ENCODE peak calls at places on chromosome 20, in four cellular contexts. N is RWPE2, D is lung, C is heart left ventricle. S is an unnamed sample.
A peak's percentile ranks its signal among the peaks of the same experiment; 100 is the strongest.

GRCh38 chr20:1417273-1417672 is 24.4 kb upstream of the FKBP1A start:
- DNase-seq in C (no peak), D (no peak), N (no peak), S (no peak)

GRCh38 chr20:48886189-48886588 is 35.3 kb upstream of the ARFGEF2 start:
- DNase-seq in D (no peak), N (peak; percentile 64), C (peak; percentile 45), S (no peak)

GRCh38 chr20:35151739-35152138 is 4.6 kb upstream of the EDEM2 start:
- DNase-seq in C (no peak), D (no peak), N (no peak), S (no peak)

GRCh38 chr20:36467076-36467999 is 74.0 kb upstream of the MYL9 start:
- DNase-seq in D (peak; percentile 52), N (peak; percentile 84), C (peak; percentile 75), S (no peak)

GRCh38 chr20:20036756-20037155 is 15.5 kb downstream of the CRNKL1 start:
- DNase-seq in D (no peak), N (no peak), C (no peak), S (no peak)

GRCh38 chr20:47150403-47151152 is 205.9 kb downstream of the ZMYND8 start:
- DNase-seq in N (no peak), D (peak; percentile 62), C (peak; percentile 62), S (no peak)

GRCh38 chr20:59223750-59224149 is 60.1 kb downstream of the ZNF831 start:
- DNase-seq in D (no peak), C (no peak), N (no peak), S (no peak)

GRCh38 chr20:45448250-45448649 is 21.3 kb upstream of the WFDC2 start:
- DNase-seq in N (no peak), D (no peak), C (no peak), S (no peak)

GRCh38 chr20:48760403-48760889 is 67.4 kb downstream of the PREX1 start:
- DNase-seq in D (no peak), N (no peak), C (peak; percentile 66), S (no peak)

GRCh38 chr20:57428611-57429496 is 37.7 kb downstream of the RBM38 start:
- DNase-seq in C (no peak), D (no peak), N (peak; percentile 77), S (no peak)

GRCh38 chr20:41339957-41340326 is 679 bp upstream of the LPIN3 start:
- DNase-seq in N (peak; percentile 98), D (peak; percentile 91), C (peak; percentile 82), S (peak; percentile 93)

GRCh38 chr20:44747166-44748004 is 1.7 kb downstream of the KCNK15 start:
- DNase-seq in D (peak; percentile 90), C (peak; percentile 71), N (peak; percentile 97), S (no peak)

GRCh38 chr20:43563991-43564390 is 5.2 kb downstream of the SGK2 start:
- DNase-seq in C (no peak), D (no peak), N (no peak), S (no peak)

GRCh38 chr20:4613718-4614620 is 107.7 kb upstream of the PRND start:
- DNase-seq in C (peak; percentile 51), D (no peak), N (no peak), S (no peak)
- TF ChIP-seq CTCF in C (peak; percentile 36), D (peak; percentile 29), N (peak; percentile 93), S (peak; percentile 60)

DNA sequence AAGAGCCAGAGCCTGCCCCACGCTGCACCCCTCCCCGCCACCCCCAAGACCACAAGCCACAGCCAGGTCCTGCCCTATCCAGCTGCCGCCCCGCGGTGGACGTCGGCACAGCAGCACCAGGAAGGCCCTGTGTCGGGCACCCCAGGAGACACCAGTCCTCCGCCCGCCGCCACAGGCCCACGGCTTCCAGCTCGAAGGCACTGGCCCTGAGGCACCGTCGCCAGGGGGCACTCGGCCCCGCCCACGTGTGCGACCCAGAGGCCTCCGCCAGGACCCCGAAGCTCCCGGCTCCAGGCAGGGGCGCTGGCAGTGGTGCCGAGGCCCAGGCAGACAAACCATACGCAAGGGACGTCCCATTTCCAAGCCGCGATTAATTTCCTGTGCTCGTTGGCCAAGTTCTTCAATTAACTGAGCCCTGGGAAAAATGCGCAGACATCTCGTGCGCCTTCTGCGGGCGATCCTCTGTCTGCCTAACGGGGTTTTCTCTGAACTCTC is 19.4 kb downstream of the KCNQ2 start:
- DNase-seq in C (no peak), D (no peak), N (no peak), S (no peak)
- TF ChIP-seq CTCF in C (no peak), D (no peak), N (peak; percentile 70), S (no peak)

GRCh38 chr20:21146242-21146641 is 20.4 kb downstream of the KIZ start:
- DNase-seq in N (no peak), C (no peak), D (no peak), S (no peak)

GRCh38 chr20:21145424-21145823 is 19.5 kb downstream of the KIZ start:
- DNase-seq in D (no peak), N (no peak), C (no peak), S (no peak)

GRCh38 chr20:21151791-21152190 is 25.9 kb downstream of the KIZ start:
- DNase-seq in D (no peak), N (no peak), C (no peak), S (no peak)

GRCh38 chr20:21149344-21149743 is 23.5 kb downstream of the KIZ start:
- DNase-seq in C (no peak), N (no peak), D (no peak), S (no peak)

DNA sequence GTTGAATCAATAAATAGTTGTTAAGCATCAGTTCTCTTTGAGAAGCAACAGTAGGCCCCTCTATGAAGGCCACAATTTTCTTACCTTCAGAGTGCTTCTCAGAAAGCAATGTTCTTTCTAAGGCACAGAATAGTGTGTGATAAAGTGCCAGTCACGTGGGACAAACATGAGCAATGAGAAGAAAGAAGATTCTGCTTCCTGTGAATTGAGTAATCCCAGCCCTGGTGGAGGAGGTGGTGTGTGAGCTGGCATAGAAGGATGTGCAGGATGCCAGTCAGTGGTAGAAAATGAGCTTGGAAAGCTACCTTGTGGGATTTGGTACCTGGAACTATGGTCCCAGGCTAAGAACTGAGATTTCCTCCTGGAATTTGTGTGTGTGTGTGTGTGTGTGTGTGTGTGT is 21.7 kb downstream of the KIZ start:
- DNase-seq in D (no peak), C (no peak), N (no peak), S (no peak)
- TF ChIP-seq CTCF in D (no peak), C (no peak), N (no peak), S (no peak)

DNA sequence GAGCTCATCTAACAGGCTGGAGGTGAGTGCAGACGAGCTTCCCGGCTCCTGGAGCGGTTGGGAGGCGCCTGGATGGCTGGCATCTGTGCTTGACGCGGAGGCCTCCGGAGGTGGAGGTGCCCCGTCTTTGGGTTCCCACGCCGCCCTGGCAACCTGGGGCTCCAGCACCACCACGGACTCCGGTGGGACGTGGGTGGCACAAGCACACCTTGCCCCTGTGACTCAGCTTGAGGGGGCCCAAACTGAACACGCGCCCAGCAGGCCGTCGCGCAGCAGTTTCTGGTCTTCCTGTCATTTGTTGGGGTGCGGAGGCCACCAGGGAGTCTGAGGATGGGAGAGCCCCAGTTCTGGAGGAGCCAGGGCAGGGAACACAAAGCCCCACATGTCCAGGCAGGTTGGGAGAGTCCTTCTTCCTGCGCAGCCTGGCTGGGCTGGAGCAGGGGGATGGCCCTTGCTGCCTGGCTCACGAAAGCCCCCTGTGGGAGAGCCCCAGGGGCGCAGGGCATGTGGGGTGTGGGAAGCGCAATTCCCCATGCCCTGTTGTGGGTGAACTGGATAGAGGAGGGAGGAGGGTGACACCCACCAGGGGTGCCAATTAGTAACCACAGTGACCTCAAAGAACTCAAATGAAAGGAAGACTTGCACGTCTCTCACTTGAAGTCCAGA is 1378.6 kb upstream of the DEFB115 start:
- DNase-seq in D (no peak), N (peak; percentile 89), C (no peak), S (peak; percentile 98)
- TF ChIP-seq CTCF in D (no peak), N (no peak), C (no peak), S (no peak)

GRCh38 chr20:62668441-62669027 is 26.2 kb downstream of the SLCO4A1 start:
- DNase-seq in D (peak; percentile 71), C (peak; percentile 63), N (no peak), S (no peak)
- TF ChIP-seq CTCF in D (peak; percentile 71), C (peak; percentile 80), N (peak; percentile 99), S (peak; percentile 87)

DNA sequence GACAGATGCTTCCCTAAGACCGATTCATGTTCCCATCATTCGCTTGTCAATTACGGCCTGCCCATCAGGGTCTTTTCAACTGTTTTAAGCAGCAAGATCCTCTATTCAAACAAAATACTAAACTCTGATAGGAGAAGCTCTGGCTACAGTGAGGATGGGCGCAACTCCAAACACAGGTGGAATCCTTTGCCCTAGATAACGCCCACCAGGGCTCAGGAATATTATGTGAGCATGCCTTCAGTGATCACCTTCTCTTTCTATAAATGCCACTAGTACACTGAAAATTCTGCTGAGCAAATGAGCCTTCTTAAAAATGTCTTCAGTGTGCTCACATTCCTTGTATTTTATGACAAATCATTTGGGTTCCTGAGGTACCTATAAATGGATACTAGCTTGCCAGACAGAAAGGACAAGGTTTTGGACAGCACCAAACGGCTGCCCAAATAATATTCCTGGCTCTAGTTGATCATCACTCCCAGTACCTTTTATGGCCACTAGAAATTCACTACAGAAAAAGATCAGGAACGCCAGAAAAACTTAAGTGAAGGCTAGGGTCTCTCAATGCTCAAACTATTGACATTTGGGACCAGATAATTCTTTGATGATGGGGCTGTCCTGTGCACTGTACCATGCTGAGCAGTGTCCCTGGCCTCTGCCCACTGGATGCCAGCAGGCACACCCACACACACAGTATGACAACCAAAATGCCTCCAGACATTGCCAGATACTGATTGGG is 13.1 kb downstream of the ZNF217 start:
- DNase-seq in C (no peak), N (no peak), D (peak; percentile 27), S (no peak)
- TF ChIP-seq CTCF in C (no peak), N (no peak), D (no peak), S (peak; percentile 52)

GRCh38 chr20:2617099-2617714 is 35.2 kb upstream of the NOP56 start:
- DNase-seq in N (no peak), D (no peak), C (no peak), S (no peak)

GRCh38 chr20:2610326-2610725 is 42.1 kb upstream of the NOP56 start:
- DNase-seq in C (no peak), N (no peak), D (no peak), S (no peak)

GRCh38 chr20:2616634-2617033 is 35.8 kb upstream of the NOP56 start:
- DNase-seq in N (no peak), C (no peak), D (no peak), S (no peak)

GRCh38 chr20:2610941-2611720 is 41.3 kb upstream of the NOP56 start:
- DNase-seq in N (no peak), D (no peak), C (no peak), S (no peak)

DNA sequence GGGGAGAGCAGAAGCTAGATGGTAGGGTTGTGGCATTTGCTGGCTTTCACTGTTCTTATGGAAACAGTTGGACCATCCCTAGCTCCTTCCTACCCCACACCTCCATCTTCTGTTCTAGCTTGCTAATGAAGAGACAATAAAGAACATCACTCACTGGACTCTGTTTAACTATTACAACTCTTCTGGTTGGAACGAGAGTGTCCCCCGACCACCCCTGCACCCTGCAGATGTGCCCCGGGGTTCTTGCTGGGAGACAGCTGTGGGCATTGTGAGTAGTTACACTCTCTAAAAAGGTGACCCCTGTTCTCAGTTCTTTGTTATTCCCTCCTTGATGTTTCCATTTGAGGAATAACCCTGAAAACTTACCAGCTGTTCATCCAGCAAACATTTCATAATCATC is 40.4 kb upstream of the NOP56 start:
- DNase-seq in D (no peak), N (no peak), C (no peak), S (no peak)
- TF ChIP-seq CTCF in D (no peak), N (no peak), C (no peak), S (no peak)

GRCh38 chr20:25247100-25247665 is 702 bp upstream of the PYGB start:
- DNase-seq in N (no peak), C (peak; percentile 84), D (peak; percentile 57), S (peak; percentile 92)
- TF ChIP-seq CTCF in N (peak; percentile 82), C (peak; percentile 57), D (no peak), S (peak; percentile 79)

GRCh38 chr20:25394996-25395395 is 4.4 kb upstream of the ABHD12 start:
- DNase-seq in D (no peak), C (no peak), N (no peak), S (no peak)
- TF ChIP-seq CTCF in D (no peak), C (no peak), N (no peak), S (no peak)

S was measured in chondrocyte.